ENCODE peak calls at places on chromosomes 4 and X, in five cellular contexts. J is GM12878, X is HepG2, B is HCT116, Q is H1. T is an unnamed sample.

GRCh38 chrX:19893722-19894121 is 6.3 kb upstream of the SH3KBP1 start:
- DNase-seq in X (peak), J (no peak), Q (no peak), B (no peak), T (no peak)

GRCh38 chr4:180694875-180695274 is 1548.3 kb upstream of the TENM3 start:
- DNase-seq in Q (no peak), X (no peak), J (no peak), B (no peak), T (no peak)

GRCh38 chr4:87353592-87353991 is 30.9 kb upstream of the HSD17B13 start:
- DNase-seq in X (peak), J (peak), Q (peak), B (peak), T (peak)

GRCh38 chrX:68083510-68083909 is 349.8 kb downstream of the OPHN1 start:
- DNase-seq in Q (no peak), B (no peak), J (no peak), X (no peak), T (no peak)

GRCh38 chr4:168880087-168880675 is 129.9 kb downstream of the CBR4 start:
- DNase-seq in Q (no peak), B (no peak), X (no peak), J (no peak), T (no peak)

GRCh38 chrX:42664706-42665105 is 113.3 kb downstream of the PPP1R2C start:
- DNase-seq in X (no peak), B (no peak), Q (no peak), J (no peak), T (no peak)

GRCh38 chrX:138481649-138482048 is 229.9 kb downstream of the FGF13 start:
- DNase-seq in Q (no peak), B (no peak), X (no peak), J (no peak), T (no peak)

GRCh38 chrX:19237919-19238318 is 105.8 kb upstream of the PDHA1 start:
- DNase-seq in B (no peak), Q (no peak), J (no peak), X (no peak), T (no peak)

GRCh38 chr4:38243385-38244053 is 283.3 kb downstream of the PTTG2 start:
- DNase-seq in Q (peak), B (no peak), J (no peak), X (no peak), T (no peak)
- TF ChIP-seq ZNF274 in Q (no peak), B (no peak), J (no peak), X (no peak), T (no peak)

GRCh38 chrX:52933213-52933612 is 25.1 kb downstream of the FAM156A start:
- DNase-seq in B (no peak), Q (no peak), X (no peak), J (no peak), T (no peak)
- H3K9ac ChIP-seq in B (no peak), Q (no peak), X (no peak), J (no peak), T (no peak)

GRCh38 chrX:8984231-8984630 is 49.7 kb downstream of the FAM9B start:
- DNase-seq in X (no peak), J (no peak), Q (no peak), B (no peak), T (no peak)

GRCh38 chrX:8987672-8988250 is 46.2 kb downstream of the FAM9B start:
- DNase-seq in Q (no peak), J (no peak), B (no peak), X (no peak), T (no peak)

GRCh38 chrX:8988456-8988855 is 45.5 kb downstream of the FAM9B start:
- DNase-seq in J (no peak), B (no peak), X (peak), Q (no peak), T (no peak)
- TF ChIP-seq ZNF274 in J (no peak), B (no peak), X (no peak), Q (no peak), T (no peak)

DNA sequence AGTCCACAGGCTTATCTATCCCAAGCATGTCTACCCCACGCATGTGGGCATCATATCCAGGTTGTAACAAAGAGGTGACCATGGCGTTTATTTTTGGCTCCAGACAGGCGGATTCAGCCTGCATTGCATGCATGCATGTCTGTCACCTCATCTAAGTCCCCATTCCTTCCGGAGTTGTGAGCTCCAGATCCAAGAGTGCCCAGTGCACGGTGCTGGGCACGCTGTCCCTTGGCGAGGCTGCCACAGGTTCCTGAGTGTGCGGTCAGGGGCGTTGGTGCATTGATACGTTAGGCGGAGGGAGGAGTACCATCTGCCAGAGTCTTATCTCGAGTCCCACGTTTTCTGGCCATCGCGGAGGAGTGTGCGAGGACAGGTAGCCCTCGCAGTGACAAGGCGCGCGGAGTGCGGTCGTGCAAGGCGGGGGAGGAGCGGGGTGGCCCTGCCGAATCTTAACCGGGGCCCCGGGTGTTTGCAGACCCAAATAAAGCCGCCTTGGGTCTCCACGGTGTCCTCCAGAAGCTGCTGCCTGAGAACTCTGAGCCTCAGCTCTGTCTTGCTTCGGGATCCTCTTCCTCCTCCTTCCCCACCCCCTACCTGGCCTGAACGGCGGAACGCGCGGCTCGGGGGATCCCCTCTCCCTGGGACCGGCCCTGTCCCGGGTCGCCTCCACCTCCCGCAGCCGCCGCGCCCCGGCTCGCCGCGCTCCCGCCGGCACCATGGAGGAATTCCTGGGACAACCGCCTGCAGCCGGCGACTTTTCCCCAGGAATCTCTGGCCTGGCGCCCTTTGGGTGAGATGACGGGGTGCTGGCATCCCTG is 618 bp upstream of the GALNTL6 start:
- DNase-seq in B (no peak), X (no peak), J (no peak), Q (no peak), T (no peak)
- H3K9ac ChIP-seq in B (no peak), X (no peak), J (no peak), Q (no peak), T (peak)

DNA sequence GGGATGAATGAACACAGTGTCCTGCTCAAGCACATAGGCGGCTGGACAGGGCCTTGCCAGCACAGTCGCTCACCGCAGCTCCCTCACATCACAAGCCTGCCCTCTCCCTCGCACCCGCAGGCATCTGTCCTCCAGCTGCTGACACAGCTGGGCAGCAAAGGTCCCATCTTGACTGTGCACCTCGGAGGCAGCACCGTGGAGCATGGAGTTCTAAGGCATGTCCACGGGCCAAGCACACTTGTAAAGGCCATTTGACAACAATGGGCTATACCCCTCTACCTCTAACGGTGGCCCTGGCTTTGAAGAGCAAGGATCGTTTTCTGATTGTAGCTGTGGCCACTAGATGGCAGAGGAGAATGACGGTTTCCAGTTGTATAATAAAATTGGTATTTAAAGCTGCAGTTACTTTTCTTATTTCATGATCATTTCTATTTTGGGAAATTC is 53.8 kb downstream of the APLN start:
- DNase-seq in Q (no peak), B (no peak), J (no peak), X (peak), T (no peak)
- TF ChIP-seq ZNF274 in Q (no peak), B (no peak), J (no peak), X (no peak), T (no peak)

GRCh38 chr4:26213317-26213716 is 107.5 kb upstream of the RBPJ start:
- DNase-seq in Q (no peak), J (no peak), B (no peak), X (no peak), T (no peak)

GRCh38 chr4:26212528-26212927 is 108.3 kb upstream of the RBPJ start:
- DNase-seq in J (no peak), Q (no peak), X (no peak), B (no peak), T (no peak)

GRCh38 chr4:26217429-26217828 is 103.4 kb upstream of the RBPJ start:
- DNase-seq in Q (no peak), B (no peak), J (no peak), X (no peak), T (no peak)

GRCh38 chr4:26215725-26216124 is 105.1 kb upstream of the RBPJ start:
- DNase-seq in Q (no peak), X (no peak), J (no peak), B (no peak), T (no peak)

GRCh38 chr4:26214994-26215393 is 105.8 kb upstream of the RBPJ start:
- DNase-seq in Q (no peak), J (no peak), B (no peak), X (no peak), T (no peak)
- H3K9ac ChIP-seq in Q (no peak), J (no peak), B (no peak), X (no peak), T (no peak)

GRCh38 chr4:175635513-175635912 is 176.6 kb downstream of the GPM6A start:
- DNase-seq in Q (no peak), J (no peak), X (no peak), B (no peak), T (no peak)

GRCh38 chr4:175646802-175647201 is 165.3 kb downstream of the GPM6A start:
- DNase-seq in X (no peak), J (no peak), Q (no peak), B (no peak), T (no peak)

GRCh38 chr4:175639346-175639745 is 172.7 kb downstream of the GPM6A start:
- DNase-seq in X (no peak), B (no peak), J (no peak), Q (no peak), T (no peak)

GRCh38 chr4:175637762-175638161 is 174.3 kb downstream of the GPM6A start:
- DNase-seq in J (no peak), Q (no peak), B (no peak), X (no peak), T (no peak)

DNA sequence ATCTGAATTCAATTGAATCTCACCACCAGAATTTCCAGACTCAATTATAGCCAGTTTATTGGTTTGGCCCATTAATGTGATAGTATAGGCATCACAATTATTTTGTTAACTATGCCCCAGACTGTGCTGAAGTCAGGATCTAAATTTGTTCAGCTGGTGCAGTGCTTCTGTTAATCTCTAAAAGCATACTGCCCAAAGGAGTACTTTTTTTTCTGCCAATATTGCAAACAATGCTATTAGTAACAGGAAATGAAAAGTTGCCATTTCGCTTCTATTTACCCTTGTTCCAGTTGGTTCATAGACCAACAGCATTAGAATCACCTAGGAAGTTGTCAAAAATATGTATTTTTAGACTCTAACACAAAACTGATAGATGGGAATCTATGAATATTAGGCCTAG is 171.0 kb downstream of the GPM6A start:
- DNase-seq in B (no peak), X (no peak), J (no peak), Q (no peak), T (no peak)
- TF ChIP-seq ZNF274 in B (no peak), X (no peak), J (no peak), Q (no peak), T (no peak)

GRCh38 chrX:125205084-125205917 is 114.4 kb upstream of the TEX13C start:
- DNase-seq in Q (peak), B (no peak), J (no peak), X (no peak), T (no peak)

GRCh38 chrX:125202486-125203378 is 116.9 kb upstream of the TEX13C start:
- DNase-seq in X (no peak), J (no peak), B (no peak), Q (peak), T (no peak)

GRCh38 chrX:125203379-125203736 is 116.3 kb upstream of the TEX13C start:
- DNase-seq in J (no peak), Q (peak), X (no peak), B (no peak), T (no peak)

GRCh38 chrX:125205918-125206665 is 113.6 kb upstream of the TEX13C start:
- DNase-seq in X (no peak), B (no peak), Q (peak), J (no peak), T (no peak)

DNA sequence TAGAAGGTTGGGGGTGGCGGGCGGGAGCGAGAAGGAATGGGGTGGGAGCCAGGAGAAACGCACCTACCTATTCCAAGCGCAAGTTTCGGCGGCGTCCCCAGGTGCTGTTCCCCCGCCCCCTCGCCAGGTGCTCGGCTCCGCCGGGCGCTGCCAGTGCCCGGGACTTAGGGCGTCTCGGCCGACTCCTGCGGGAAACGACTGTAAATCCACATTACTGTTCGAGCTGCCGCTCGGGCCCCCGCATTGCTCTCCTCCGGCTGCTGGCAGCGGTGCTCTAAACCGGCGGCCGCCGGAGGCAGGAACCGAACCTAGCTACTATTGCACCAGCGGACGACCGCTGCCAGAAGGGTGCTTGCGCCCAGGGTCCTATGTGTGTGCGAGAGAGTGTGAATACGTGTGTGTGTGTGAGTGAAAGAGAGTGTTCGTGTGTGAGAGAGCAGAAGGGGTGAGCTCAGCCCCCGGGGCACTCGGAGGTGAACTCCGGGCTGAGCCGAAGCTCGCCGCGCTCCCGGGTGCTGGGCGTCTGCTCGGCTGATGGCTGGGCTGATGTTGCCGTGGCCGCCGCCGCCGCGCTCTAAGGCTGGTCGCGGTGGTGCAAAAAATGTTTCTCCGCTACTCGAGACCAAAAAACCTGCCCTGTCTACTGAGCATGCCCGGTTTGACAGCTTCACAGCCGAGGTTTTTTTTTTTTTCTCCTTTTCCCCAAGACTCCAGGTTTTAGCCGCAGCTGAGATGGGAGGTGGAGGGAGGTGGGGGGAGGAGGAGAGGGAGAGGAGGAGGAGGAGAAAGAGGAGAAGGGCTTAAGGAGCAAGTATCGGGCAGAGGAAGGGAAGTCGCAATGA is 115.7 kb upstream of the TEX13C start:
- DNase-seq in X (no peak), Q (no peak), B (no peak), J (no peak), T (no peak)
- H3K9ac ChIP-seq in X (no peak), Q (no peak), B (no peak), J (no peak), T (peak)

GRCh38 chrX:28787206-28787605 is 200.0 kb downstream of the IL1RAPL1 start:
- DNase-seq in X (no peak), J (no peak), Q (no peak), B (peak), T (no peak)
- TF ChIP-seq ZNF274 in X (no peak), J (no peak), Q (no peak), B (no peak), T (no peak)

GRCh38 chr4:156972370-156972980 is 876 bp upstream of the PDGFC start:
- DNase-seq in B (no peak), X (no peak), J (no peak), Q (no peak), T (no peak)
- H3K9ac ChIP-seq in B (peak), X (peak), J (no peak), Q (no peak), T (no peak)

T was measured in NT2/D1.